ENCODE peak calls at places on chromosome 9, in six cellular contexts. V is hepatocyte, F is heart right ventricle, B is DND-41, Z is lower lobe of right lung, L is MM.1S. G is an unnamed sample.

GRCh38 chr9:35108946-35109575 is 6.1 kb upstream of the STOML2 start:
- DNase-seq in V (no peak), B (no peak), L (no peak), F (no peak), Z (no peak), G (peak)

GRCh38 chr9:78871086-78871451 is 574.1 kb downstream of the PSAT1 start:
- DNase-seq in F (no peak), L (no peak), B (no peak), Z (no peak), V (no peak), G (no peak)

GRCh38 chr9:69758001-69758730 is 1.6 kb downstream of the PTAR1 start:
- DNase-seq in F (no peak), Z (no peak), L (no peak), B (peak), V (no peak), G (no peak)

GRCh38 chr9:18504707-18505106 is 30.8 kb downstream of the ADAMTSL1 start:
- DNase-seq in B (no peak), L (no peak), F (no peak), Z (no peak), V (no peak), G (no peak)

GRCh38 chr9:89139450-89139849 is 39.2 kb downstream of the SHC3 start:
- DNase-seq in F (no peak), Z (no peak), V (no peak), L (no peak), B (no peak), G (no peak)

GRCh38 chr9:33823801-33824200 is 6.8 kb downstream of the UBE2R2 start:
- DNase-seq in F (no peak), B (no peak), Z (no peak), V (no peak), L (peak), G (peak)

GRCh38 chr9:107228648-107229047 is 54.4 kb upstream of the RAD23B start:
- DNase-seq in L (no peak), F (no peak), B (no peak), Z (no peak), V (no peak), G (no peak)

GRCh38 chr9:121876658-121877271 is 216.3 kb downstream of the TTLL11 start:
- DNase-seq in F (peak), B (no peak), L (no peak), V (no peak), Z (no peak), G (no peak)

GRCh38 chr9:69073103-69073502 is 37.6 kb downstream of the FXN start:
- DNase-seq in F (no peak), B (no peak), Z (no peak), L (no peak), V (no peak), G (no peak)

GRCh38 chr9:86978413-86978812 is 31.1 kb upstream of the GAS1 start:
- DNase-seq in B (no peak), F (no peak), L (no peak), V (no peak), Z (no peak), G (no peak)

GRCh38 chr9:75451505-75451904 is 363.2 kb downstream of the OSTF1 start:
- DNase-seq in L (no peak), B (no peak), Z (no peak), F (no peak), V (no peak), G (no peak)

GRCh38 chr9:99172129-99173091 is 49.3 kb downstream of the ALG2 start:
- DNase-seq in B (no peak), L (no peak), Z (no peak), F (no peak), V (no peak), G (no peak)

GRCh38 chr9:71941060-71941568 is 29.7 kb downstream of the C9orf85 start:
- DNase-seq in V (no peak), Z (no peak), L (no peak), F (no peak), B (no peak), G (no peak)

GRCh38 chr9:99463144-99463543 is 241.1 kb downstream of the SEC61B start:
- DNase-seq in F (no peak), B (no peak), L (no peak), Z (no peak), V (peak), G (no peak)

GRCh38 chr9:137673871-137674270 is 55.1 kb downstream of the EHMT1 start:
- DNase-seq in F (no peak), V (no peak), B (no peak), Z (no peak), L (no peak), G (no peak)

GRCh38 chr9:131027872-131028179 is 18.9 kb downstream of the LAMC3 start:
- DNase-seq in B (no peak), Z (no peak), L (no peak), F (no peak), V (no peak), G (no peak)

GRCh38 chr9:124135813-124136365 is 121.9 kb upstream of the NEK6 start:
- DNase-seq in L (no peak), Z (no peak), B (no peak), V (no peak), F (no peak), G (no peak)

GRCh38 chr9:124132671-124133147 is 121.1 kb downstream of the LHX2 start:
- DNase-seq in B (no peak), Z (no peak), V (no peak), F (no peak), L (no peak), G (peak)

GRCh38 chr9:124130277-124131075 is 118.9 kb downstream of the LHX2 start:
- DNase-seq in B (no peak), V (no peak), Z (no peak), L (no peak), F (no peak), G (no peak)

GRCh38 chr9:124134526-124134925 is 123.0 kb downstream of the LHX2 start:
- DNase-seq in F (no peak), V (no peak), B (no peak), Z (no peak), L (no peak), G (peak)

DNA sequence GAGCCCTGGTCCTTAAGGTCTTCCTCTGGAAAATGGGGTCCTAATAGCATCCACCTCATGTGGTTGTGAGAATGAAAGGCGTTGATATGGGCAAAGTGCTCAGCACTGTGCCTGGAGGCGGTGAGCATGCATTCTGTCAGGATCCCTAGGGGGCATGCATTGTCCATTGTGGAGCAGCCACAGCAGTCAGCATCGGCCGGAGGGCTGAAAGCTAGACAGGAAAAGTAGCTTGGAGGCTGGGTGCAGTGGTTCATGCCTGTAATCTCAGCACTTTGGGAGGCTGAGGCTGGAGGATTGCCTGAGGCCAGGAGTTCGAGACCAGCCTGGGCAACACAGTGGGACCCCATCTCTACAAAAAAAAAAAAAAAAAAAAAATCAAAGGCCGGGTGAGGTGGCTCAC is 122.2 kb downstream of the LHX2 start:
- DNase-seq in V (no peak), Z (peak), F (peak), B (no peak), L (no peak), G (peak)
- TF ChIP-seq CTCF in V (peak), Z (peak), F (peak), B (no peak), L (no peak), G (peak)

DNA sequence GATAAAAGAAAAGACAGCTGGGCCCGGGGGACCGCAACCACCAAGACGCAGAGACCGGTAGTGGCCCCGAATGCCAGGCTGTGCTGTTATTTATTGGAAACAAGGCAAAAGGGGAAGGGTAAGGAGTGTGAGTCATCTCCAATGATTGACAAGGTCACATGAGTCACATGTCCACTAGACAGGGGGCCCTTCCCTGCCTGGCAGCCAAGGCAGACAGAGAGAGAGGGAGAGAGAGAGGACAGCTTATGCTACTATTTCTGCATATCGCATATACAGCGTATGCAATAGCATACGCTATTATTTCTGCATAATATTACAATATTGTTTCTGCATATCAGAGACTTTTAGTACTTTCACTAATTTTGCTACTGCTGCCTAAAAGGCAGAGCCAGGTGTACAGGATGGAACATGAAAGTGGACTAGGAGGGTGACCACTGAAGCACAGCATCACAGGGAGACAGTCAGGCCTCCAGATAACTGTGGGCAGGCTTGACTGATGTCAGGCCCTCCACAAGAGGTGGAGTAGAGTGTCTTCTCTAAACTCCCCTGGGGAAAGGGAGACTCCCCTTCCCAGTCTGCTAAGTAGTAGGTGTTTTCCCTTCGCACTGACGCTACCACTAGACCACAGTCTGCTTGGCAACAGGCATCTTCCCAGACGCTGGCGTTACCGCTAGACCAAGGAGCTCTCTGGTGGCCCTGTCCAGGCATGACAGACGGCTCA is 50.3 kb downstream of the RFX3 start:
- DNase-seq in B (no peak), L (no peak), Z (peak), V (no peak), F (no peak), G (no peak)
- TF ChIP-seq CTCF in B (no peak), L (no peak), Z (no peak), V (no peak), F (no peak), G (no peak)

DNA sequence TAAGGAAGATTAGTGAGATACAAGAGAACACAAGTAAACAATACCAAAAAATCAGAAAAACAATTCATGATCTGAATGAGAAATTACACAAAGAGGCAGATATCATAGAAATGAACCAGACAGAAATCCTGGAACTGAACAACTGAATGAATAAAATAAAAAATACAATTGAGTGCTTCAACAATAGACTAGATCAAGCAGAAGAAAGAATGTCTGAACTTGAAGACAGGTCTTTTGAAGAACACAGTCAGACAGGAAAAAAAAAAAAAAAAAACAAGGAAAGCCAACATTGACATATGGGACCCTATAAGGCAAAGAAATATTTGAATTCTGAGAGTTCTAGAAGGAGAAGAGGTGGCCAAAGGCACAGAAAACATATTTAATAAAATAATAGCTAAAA is 115.2 kb downstream of the ZDHHC21 start:
- DNase-seq in F (no peak), Z (no peak), B (no peak), L (no peak), V (no peak), G (no peak)
- TF ChIP-seq CTCF in F (no peak), Z (no peak), B (no peak), L (no peak), V (no peak), G (no peak)

DNA sequence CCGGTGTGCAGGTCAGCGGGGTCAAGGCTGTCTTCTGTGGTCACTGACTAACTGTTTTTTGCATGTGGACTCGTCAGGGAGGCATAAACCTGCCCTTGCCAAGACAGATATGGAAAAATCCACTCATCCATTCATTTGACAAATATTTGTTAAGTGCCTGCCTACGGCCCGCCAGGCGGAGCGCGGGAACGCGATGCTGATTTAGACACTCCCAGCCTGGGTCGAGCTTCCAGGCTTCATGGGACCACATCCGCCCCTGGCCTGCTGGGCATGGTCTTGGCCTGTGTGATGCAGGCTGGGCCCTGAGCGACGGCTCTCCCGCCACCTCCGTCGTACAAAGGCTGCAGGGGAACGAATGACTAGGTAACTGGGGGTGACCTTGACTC is 18.1 kb downstream of the MYMK start:
- DNase-seq in B (no peak), Z (no peak), V (no peak), L (no peak), F (peak), G (no peak)
- TF ChIP-seq CTCF in B (no peak), Z (no peak), V (no peak), L (no peak), F (no peak), G (no peak)

GRCh38 chr9:88076286-88077070 is 61.8 kb downstream of the SPATA31C2 start:
- DNase-seq in Z (peak), V (peak), F (peak), B (no peak), L (peak), G (no peak)
- TF ChIP-seq CTCF in Z (no peak), V (peak), F (peak), B (no peak), L (no peak), G (no peak)

DNA sequence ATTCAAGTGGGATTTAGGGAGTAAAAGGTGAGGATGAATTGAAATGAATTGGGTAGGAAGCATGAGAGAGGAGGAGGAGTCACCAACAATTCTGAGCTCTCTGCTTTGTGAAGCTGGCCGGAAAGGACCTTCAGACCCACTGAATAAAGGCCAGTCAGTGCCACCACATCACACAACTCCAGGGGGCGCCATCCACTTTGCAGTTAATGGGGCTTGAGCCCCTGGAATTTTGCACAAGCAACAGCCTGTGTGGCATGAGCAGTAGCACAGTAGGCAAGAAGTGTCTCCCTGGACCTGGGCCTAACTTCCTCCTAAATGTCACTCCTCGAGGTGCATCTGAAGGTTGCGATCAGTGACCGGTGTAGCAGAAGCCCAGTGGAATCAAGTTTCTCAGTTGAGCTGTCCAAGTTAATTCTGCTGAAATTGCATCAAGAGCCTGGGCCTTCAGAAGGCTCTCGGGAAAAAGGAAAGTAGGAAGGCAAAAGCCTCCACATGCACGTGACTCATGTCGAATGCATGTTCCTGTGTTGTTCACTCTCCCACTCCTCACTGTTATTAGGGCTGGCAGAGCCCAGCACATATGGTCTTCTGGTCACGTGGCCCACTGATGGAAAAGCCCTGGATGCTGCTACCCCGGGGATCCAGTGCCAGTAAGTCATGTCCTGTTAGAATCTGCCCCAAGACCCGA is 27.8 kb upstream of the GLIS3 start:
- DNase-seq in Z (no peak), L (no peak), F (no peak), B (no peak), V (no peak), G (no peak)
- TF ChIP-seq CTCF in Z (no peak), L (no peak), F (no peak), B (peak), V (no peak), G (no peak)

DNA sequence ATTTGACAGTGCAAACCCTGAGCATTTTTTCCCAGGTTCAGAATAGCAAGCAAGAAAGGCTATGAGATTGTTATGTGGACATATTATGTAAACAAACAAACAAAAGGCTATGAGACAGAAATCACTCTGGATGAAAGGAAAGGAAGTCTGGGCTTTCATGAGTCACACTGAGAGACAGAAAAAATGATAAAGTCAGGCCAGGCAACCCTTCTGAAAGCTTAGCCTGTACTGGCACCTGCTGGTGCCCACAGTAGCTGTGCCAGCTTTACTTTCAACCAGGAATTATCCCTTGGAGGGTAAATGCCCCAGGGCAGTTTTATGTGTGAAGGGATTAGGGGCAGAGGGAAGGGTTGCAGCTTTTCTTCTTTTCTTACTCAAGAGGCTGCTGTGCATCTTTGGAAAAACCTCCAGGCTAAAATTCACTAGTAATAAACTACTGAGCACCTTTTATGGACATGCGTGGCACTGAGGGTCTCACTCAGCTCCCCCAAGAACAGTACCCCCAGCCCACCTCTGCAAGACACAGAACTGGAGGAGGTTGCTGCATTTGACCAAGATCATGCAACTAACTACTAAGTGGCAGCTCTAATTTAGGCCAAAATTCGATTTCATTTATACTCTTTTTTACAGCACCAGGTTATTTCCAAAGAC is 41.7 kb downstream of the ACTL7B start:
- DNase-seq in B (no peak), Z (no peak), V (peak), F (no peak), L (no peak), G (no peak)
- TF ChIP-seq CTCF in B (peak), Z (peak), V (peak), F (peak), L (peak), G (no peak)

DNA sequence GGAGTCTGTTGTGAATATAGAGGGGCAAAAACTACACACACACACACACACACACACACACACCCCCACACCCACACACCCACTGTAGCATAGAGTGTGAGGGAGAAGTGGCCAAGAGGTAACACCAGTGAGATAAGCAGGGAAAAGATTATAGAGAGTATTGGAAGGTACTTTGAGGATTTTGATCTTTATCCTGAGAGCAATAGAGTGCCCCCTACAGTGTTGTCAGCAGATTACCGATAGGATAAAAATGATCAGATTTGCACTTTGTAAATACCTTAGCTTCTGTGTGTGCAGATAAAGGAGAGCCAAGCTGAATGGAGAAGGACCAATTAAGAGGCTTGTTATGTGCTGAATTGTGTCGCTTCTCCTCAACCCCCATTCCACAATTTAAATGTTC is 32.3 kb downstream of the ERCC6L2 start:
- DNase-seq in L (no peak), Z (no peak), B (no peak), V (no peak), F (no peak), G (no peak)
- TF ChIP-seq CTCF in L (peak), Z (no peak), B (peak), V (no peak), F (no peak), G (no peak)

GRCh38 chr9:83219154-83219923 is 156.4 kb upstream of the RASEF start:
- DNase-seq in L (peak), V (peak), Z (peak), F (peak), B (no peak), G (peak)
- TF ChIP-seq CTCF in L (peak), V (peak), Z (peak), F (peak), B (no peak), G (peak)

G was measured in GM20000.